ENCODE peak calls at places on chromosomes 4 and X, in seven cellular contexts. K is GM18507; T is iris pigment epithelial cell; D is activated T-cell treated with anti-CD3 and anti-CD28 coated beads for 48 hours; O is A549; X is EH; F is stimulated activated naive CD4-positive, alpha-beta T cell. Q is an unnamed sample.
A peak's percentile ranks its signal among the peaks of the same experiment; 100 is the strongest.

GRCh38 chrX:42093756-42094155 is 170.4 kb upstream of the CASK start:
- DNase-seq in K (no peak), T (peak; percentile 55), D (no peak), O (no peak), X (peak; percentile 36), F (no peak), Q (no peak)

GRCh38 chrX:68599256-68600152 is 48.0 kb upstream of the STARD8 start:
- DNase-seq in K (no peak), T (peak; percentile 5), D (no peak), O (peak; percentile 3), X (peak; percentile 13), F (no peak), Q (no peak)

GRCh38 chrX:154466036-154466435 is 8.0 kb downstream of the PLXNA3 start:
- DNase-seq in K (no peak), T (no peak), D (no peak), O (no peak), X (no peak), F (no peak), Q (no peak)

GRCh38 chrX:69137911-69138310 is 27.3 kb downstream of the PJA1 start:
- DNase-seq in K (no peak), T (no peak), D (no peak), O (no peak), X (no peak), F (no peak), Q (no peak)

GRCh38 chr4:56410247-56410646 is 23.0 kb upstream of the AASDH start:
- DNase-seq in K (no peak), T (peak; percentile 98), D (no peak), O (peak; percentile 47), X (peak; percentile 97), F (no peak), Q (no peak)

GRCh38 chrX:69104756-69105434 is 60.4 kb downstream of the PJA1 start:
- DNase-seq in K (no peak), T (no peak), D (no peak), O (no peak), X (no peak), F (no peak), Q (no peak)

GRCh38 chr4:77564231-77564630 is 41.4 kb upstream of the CXCL13 start:
- DNase-seq in K (no peak), T (peak; percentile 29), D (no peak), O (no peak), X (no peak), F (no peak), Q (no peak)

GRCh38 chr4:73707918-73708577 is 32.3 kb upstream of the CXCL8 start:
- DNase-seq in K (no peak), T (peak; percentile 97), D (no peak), O (peak; percentile 34), X (peak; percentile 98), F (no peak), Q (no peak)

GRCh38 chr4:154622598-154622997 is 10.1 kb upstream of the FGG start:
- DNase-seq in K (no peak), T (peak; percentile 73), D (no peak), O (peak; percentile 42), X (peak; percentile 34), F (peak; percentile 31), Q (no peak)

GRCh38 chr4:165844151-165844550 is 28.9 kb upstream of the TLL1 start:
- DNase-seq in K (no peak), T (no peak), D (no peak), O (no peak), X (no peak), F (no peak), Q (no peak)

GRCh38 chrX:53606456-53606855 is 80.1 kb downstream of the HUWE1 start:
- DNase-seq in K (no peak), T (no peak), D (no peak), O (no peak), X (no peak), F (no peak), Q (no peak)

Q was measured in naive thymus-derived CD8-positive, alpha-beta T cell.